ENCODE peak calls at places on chromosomes 6 and 20, in four cellular contexts. K is sigmoid colon, D is K562, N is A673. I is an unnamed sample. For H3K36me3 and H3K4me1, the result is how much of the 10 kb centered on the place peaks cover.

GRCh38 chr20:461254-462198 is 807 bp downstream of the TBC1D20 start:
- DNase-seq in K (peak), D (no peak), N (peak), I (peak)

GRCh38 chr20:63554361-63555278 is 661 bp downstream of the FNDC11 start:
- DNase-seq in K (no peak), D (no peak), N (no peak), I (peak)

GRCh38 chr20:24584538-24585356 is 115.3 kb downstream of the SYNDIG1 start:
- DNase-seq in K (no peak), D (no peak), N (no peak), I (no peak)

GRCh38 chr6:169960003-169960344 is 208.6 kb downstream of the ERMARD start:
- DNase-seq in K (no peak), D (no peak), N (no peak), I (peak)

GRCh38 chr6:114052141-114052540 is 81.2 kb upstream of the HDAC2 start:
- DNase-seq in K (no peak), D (no peak), N (no peak), I (no peak)

GRCh38 chr20:49268600-49269365 is 9.1 kb downstream of the ZNFX1 start:
- DNase-seq in K (no peak), D (no peak), N (no peak), I (no peak)

GRCh38 chr6:45812937-45813336 is 202.7 kb downstream of the CLIC5 start:
- DNase-seq in K (no peak), D (no peak), N (no peak), I (no peak)

GRCh38 chr6:37624606-37625574 is 72.8 kb downstream of the MDGA1 start:
- DNase-seq in K (no peak), D (peak), N (peak), I (peak)

GRCh38 chr6:9606435-9607134 is 808.3 kb downstream of the TFAP2A start:
- DNase-seq in K (no peak), D (no peak), N (no peak), I (peak)

GRCh38 chr6:135280375-135281136 is 99.4 kb downstream of the MYB start:
- DNase-seq in K (no peak), D (no peak), N (peak), I (no peak)

GRCh38 chr6:19754686-19755085 is 82.5 kb upstream of the ID4 start:
- DNase-seq in K (no peak), D (no peak), N (no peak), I (no peak)

GRCh38 chr20:47269309-47270165 is 87.0 kb downstream of the ZMYND8 start:
- DNase-seq in K (no peak), D (no peak), N (no peak), I (no peak)

GRCh38 chr6:71345505-71345904 is 56.9 kb downstream of the OGFRL1 start:
- DNase-seq in K (no peak), D (no peak), N (no peak), I (no peak)

DNA sequence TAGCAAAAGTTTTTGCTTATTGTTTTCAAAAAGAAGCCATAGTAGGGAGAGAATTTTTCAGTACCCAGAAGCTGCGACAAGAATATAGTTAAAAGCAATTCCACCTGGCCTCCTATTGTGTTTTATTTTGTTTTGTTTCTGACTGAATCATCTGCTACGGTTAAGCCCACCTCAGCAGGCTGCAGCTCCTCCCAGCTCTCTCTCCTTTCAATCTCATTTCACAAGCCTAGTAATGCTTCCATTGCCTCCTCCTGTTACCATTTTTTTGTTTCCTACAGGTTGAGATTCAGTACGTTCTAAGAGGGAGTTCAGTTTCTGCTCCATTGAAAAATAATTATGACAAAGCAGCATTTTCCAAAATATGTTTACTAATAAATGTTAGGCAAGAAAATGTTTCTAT is 77.9 kb downstream of the PCSK2 start:
- DNase-seq in K (no peak), D (no peak), N (no peak), I (no peak)
- H3K4me3 ChIP-seq in K (no peak), D (no peak), N (no peak), I (no peak)

GRCh38 chr6:158087519-158087867 is 80.6 kb downstream of the SERAC1 start:
- DNase-seq in K (no peak), D (no peak), N (no peak), I (no peak)
- H3K36me3 ChIP-seq in K (under half), D (half or more), N (under half), I (under half)

GRCh38 chr6:39263299-39264037 is 34.2 kb upstream of the KCNK5 start:
- DNase-seq in K (no peak), D (no peak), N (no peak), I (no peak)
- H3K4me1 ChIP-seq in K (under half), D (under half), N (under half), I (under half)

DNA sequence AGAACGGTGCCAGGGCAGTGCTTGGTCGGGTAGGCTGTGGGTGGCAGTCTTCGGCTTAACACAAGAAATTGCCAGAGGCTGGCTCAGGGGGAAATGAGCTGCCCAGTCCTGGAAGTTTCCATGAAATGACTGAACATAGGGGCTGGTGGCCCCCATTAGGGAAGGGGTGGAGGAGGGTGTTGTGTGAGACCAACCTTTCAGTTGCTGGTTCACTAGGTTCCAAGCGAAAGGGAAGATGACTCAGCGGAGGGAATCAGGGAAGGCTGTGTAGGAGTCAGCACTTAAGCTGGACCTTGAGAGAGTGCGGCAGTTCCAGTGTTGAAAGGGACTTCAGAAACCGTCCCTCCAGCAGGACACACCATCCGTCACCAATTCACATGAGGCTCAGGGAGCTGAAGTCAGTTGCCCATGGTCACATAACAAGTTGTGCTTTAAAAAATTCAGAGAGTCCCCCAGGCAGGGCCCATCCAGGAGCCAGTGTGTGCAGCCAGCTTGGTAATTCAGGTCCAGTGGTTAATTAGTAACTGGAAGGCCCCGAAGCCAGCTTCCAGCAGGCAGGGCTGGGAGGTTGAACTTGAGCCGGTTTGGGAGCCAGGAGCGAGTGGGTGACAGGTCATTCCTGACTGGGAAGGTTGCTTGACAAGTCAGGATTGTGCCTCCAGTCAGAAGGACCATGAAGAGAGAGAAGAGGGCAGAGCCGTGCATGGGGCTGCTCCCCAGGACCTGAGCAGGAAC is at the start of gene SGK2:
- DNase-seq in K (no peak), D (peak), N (no peak), I (no peak)
- H3K4me3 ChIP-seq in K (no peak), D (no peak), N (no peak), I (no peak)

DNA sequence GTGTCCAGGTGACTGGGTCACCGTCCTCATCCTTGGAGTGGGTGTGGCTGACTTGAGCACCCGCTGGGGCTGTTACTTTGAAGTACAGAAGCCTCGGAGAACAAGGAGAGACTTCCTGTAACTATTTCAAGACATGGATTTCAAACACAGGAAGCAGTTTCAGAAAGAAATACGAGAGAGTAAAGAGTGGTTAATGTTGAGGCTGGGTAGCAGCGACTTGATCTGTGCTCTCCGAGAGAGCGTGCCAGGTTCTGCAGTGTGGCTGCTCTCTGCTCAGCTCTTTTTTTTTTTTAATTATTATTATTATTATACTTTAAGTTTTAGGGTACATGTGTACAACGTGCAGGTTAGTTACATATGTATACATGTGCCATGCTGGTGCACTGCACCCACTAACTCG is 17.5 kb upstream of the EFCAB8 start:
- DNase-seq in K (no peak), D (no peak), N (no peak), I (no peak)
- H3K36me3 ChIP-seq in K (under half), D (half or more), N (half or more), I (half or more)